ENCODE peak calls at places on chromosomes 2 and 18, in nine cellular contexts. A, J, Z, K, Q, T, E, X and Y are unnamed samples.
A peak's percentile ranks its signal among the peaks of the same experiment; 100 is the strongest.

GRCh38 chr2:150485871-150486538 is 1.5 kb downstream of the RND3 start:
- DNase-seq in E (peak; percentile 71), K (peak; percentile 62), Q (no peak), Z (peak; percentile 87), T (no peak), A (peak; percentile 47), J (peak; percentile 83), X (peak; percentile 78), Y (peak; percentile 85)

GRCh38 chr18:61541673-61542072 is 208.4 kb downstream of the CDH20 start:
- DNase-seq in Z (no peak), X (no peak), A (no peak), Q (no peak), J (no peak), K (no peak), T (no peak), E (no peak), Y (no peak)

GRCh38 chr2:10163498-10164486 is 41.3 kb downstream of the RRM2 start:
- DNase-seq in T (no peak), E (no peak), X (no peak), Z (no peak), J (no peak), K (no peak), A (no peak), Q (no peak), Y (no peak)

GRCh38 chr2:165893556-165893955 is 60.0 kb downstream of the TTC21B start:
- DNase-seq in X (no peak), Z (no peak), E (no peak), K (no peak), T (no peak), Q (no peak), A (no peak), J (no peak), Y (no peak)

GRCh38 chr2:171547256-171547655 is 25.0 kb downstream of the CYBRD1 start:
- DNase-seq in K (no peak), J (no peak), A (no peak), Q (no peak), X (no peak), T (no peak), E (no peak), Z (no peak), Y (no peak)

GRCh38 chr2:207133862-207134519 is 31.8 kb downstream of the KLF7 start:
- DNase-seq in X (peak; percentile 99), T (no peak), A (no peak), E (peak; percentile 39), K (no peak), Z (peak; percentile 92), J (peak; percentile 91), Q (no peak), Y (peak; percentile 78)

GRCh38 chr2:128442891-128443302 is 124.2 kb upstream of the HS6ST1 start:
- DNase-seq in A (no peak), E (no peak), T (no peak), X (no peak), Q (no peak), J (no peak), K (peak; percentile 60), Z (no peak), Y (no peak)

GRCh38 chr2:7061921-7062320 is 144.7 kb downstream of the RNF144A start:
- DNase-seq in T (no peak), K (no peak), A (no peak), Z (no peak), E (no peak), J (no peak), Q (peak; percentile 66), X (no peak), Y (no peak)

GRCh38 chr2:45953376-45954050 is 302.0 kb downstream of the PRKCE start:
- DNase-seq in J (no peak), T (no peak), E (no peak), K (no peak), X (no peak), Q (no peak), A (no peak), Z (no peak), Y (no peak)

GRCh38 chr2:18445412-18446320 is 114.8 kb downstream of the RDH14 start:
- DNase-seq in Z (peak; percentile 43), J (no peak), X (peak; percentile 82), E (no peak), K (no peak), A (no peak), T (no peak), Q (no peak), Y (no peak)

GRCh38 chr2:180122874-180123273 is 115.8 kb upstream of the CWC22 start:
- DNase-seq in E (peak; percentile 13), T (no peak), K (no peak), Z (no peak), A (no peak), Q (no peak), X (peak; percentile 64), J (peak; percentile 61), Y (peak; percentile 15)

GRCh38 chr2:240247241-240247867 is 106.9 kb upstream of the OTOS start:
- DNase-seq in E (no peak), T (no peak), K (no peak), A (no peak), Q (no peak), J (no peak), X (peak; percentile 70), Z (no peak), Y (no peak)

GRCh38 chr2:39845460-39846146 is 66.5 kb upstream of the THUMPD2 start:
- DNase-seq in A (no peak), Z (no peak), X (peak; percentile 7), J (peak; percentile 81), T (no peak), K (no peak), Q (no peak), E (no peak), Y (no peak)

GRCh38 chr18:22977847-22978701 is 44.9 kb downstream of the RBBP8 start:
- DNase-seq in X (peak; percentile 91), K (no peak), Z (peak; percentile 39), J (peak; percentile 90), A (peak; percentile 64), Q (no peak), E (peak; percentile 43), T (no peak), Y (peak; percentile 54)